ENCODE peak calls at places on chromosome 1, in five cellular contexts. A is body of pancreas, B is cardiac muscle cell, C is stomach, D is heart left ventricle. T is an unnamed sample.

GRCh38 chr1:159798893-159799292 is 3.3 kb upstream of the FCRL6 start:
- DNase-seq in B (peak; percentile 80), C (peak; percentile 74), A (peak; percentile 71), D (peak; percentile 69), T (peak; percentile 73)

GRCh38 chr1:10085076-10085475 is 52.3 kb downstream of the UBE4B start:
- DNase-seq in D (no peak), C (no peak), A (no peak), B (no peak), T (no peak)

GRCh38 chr1:116489231-116489697 is 81.6 kb downstream of the CD58 start:
- DNase-seq in A (peak; percentile 54), B (no peak), C (peak; percentile 46), D (no peak), T (peak; percentile 69)

GRCh38 chr1:223844521-223844961 is 1.2 kb downstream of the TP53BP2 start:
- DNase-seq in A (no peak), B (no peak), C (no peak), D (no peak), T (no peak)

GRCh38 chr1:60245371-60245770 is 171.8 kb upstream of the C1orf87 start:
- DNase-seq in D (no peak), C (no peak), B (no peak), A (no peak), T (no peak)

GRCh38 chr1:66207484-66207883 is 326.5 kb upstream of the SGIP1 start:
- DNase-seq in A (no peak), C (no peak), D (no peak), B (no peak), T (no peak)

GRCh38 chr1:23393706-23394105 is 24.1 kb upstream of the ZNF436 start:
- DNase-seq in B (no peak), C (no peak), D (no peak), A (peak; percentile 37), T (no peak)

GRCh38 chr1:245091171-245091621 is 63.6 kb upstream of the KIF26B start:
- DNase-seq in D (no peak), A (no peak), B (no peak), C (no peak), T (no peak)

GRCh38 chr1:17009706-17010105 is 2.0 kb downstream of the ATP13A2 start:
- DNase-seq in B (no peak), D (no peak), A (no peak), C (no peak), T (peak; percentile 62)

GRCh38 chr1:54475357-54476230 is 69.4 kb upstream of the SSBP3 start:
- DNase-seq in D (no peak), B (peak; percentile 65), A (no peak), C (no peak), T (no peak)

GRCh38 chr1:27940297-27940696 is 5.5 kb downstream of the SMPDL3B start:
- DNase-seq in D (peak; percentile 63), B (no peak), A (peak; percentile 22), C (peak; percentile 59), T (peak; percentile 61)

GRCh38 chr1:65793359-65793732 is 651 bp downstream of the PDE4B start:
- DNase-seq in C (no peak), A (no peak), B (peak; percentile 6), D (no peak), T (no peak)

GRCh38 chr1:223242382-223242955 is 99.4 kb upstream of the TLR5 start:
- DNase-seq in A (no peak), D (no peak), C (no peak), B (no peak), T (no peak)

GRCh38 chr1:245074232-245074747 is 80.5 kb upstream of the KIF26B start:
- DNase-seq in D (no peak), B (no peak), A (no peak), C (no peak), T (no peak)

GRCh38 chr1:63367218-63368103 is at the start of gene ALG6:
- DNase-seq in D (peak; percentile 94), A (peak; percentile 94), C (peak; percentile 97), B (peak; percentile 96), T (peak; percentile 96)

GRCh38 chr1:28494737-28495136 is 11.1 kb upstream of the RCC1 start:
- DNase-seq in C (no peak), A (no peak), B (no peak), D (no peak), T (no peak)

GRCh38 chr1:213171711-213172110 is 120.7 kb downstream of the RPS6KC1 start:
- DNase-seq in D (no peak), B (no peak), C (no peak), A (no peak), T (no peak)

GRCh38 chr1:223700942-223701637 is 11.2 kb upstream of the CAPN2 start:
- DNase-seq in B (no peak), D (no peak), A (no peak), C (no peak), T (no peak)

GRCh38 chr1:12052997-12053686 is 10.0 kb upstream of the TNFRSF8 start:
- DNase-seq in D (peak; percentile 65), A (no peak), C (no peak), B (no peak), T (no peak)

GRCh38 chr1:201008666-201009360 is 14.7 kb downstream of the KIF21B start:
- DNase-seq in B (no peak), C (no peak), D (no peak), A (no peak), T (no peak)
- H3K4me1 ChIP-seq in B (peaks cover 3% of the 10 kb centered on the region), C (no peaks in the 10 kb centered on the region), D (no peaks in the 10 kb centered on the region), A (no peaks in the 10 kb centered on the region), T (peaks cover 5% of the 10 kb centered on the region)

DNA sequence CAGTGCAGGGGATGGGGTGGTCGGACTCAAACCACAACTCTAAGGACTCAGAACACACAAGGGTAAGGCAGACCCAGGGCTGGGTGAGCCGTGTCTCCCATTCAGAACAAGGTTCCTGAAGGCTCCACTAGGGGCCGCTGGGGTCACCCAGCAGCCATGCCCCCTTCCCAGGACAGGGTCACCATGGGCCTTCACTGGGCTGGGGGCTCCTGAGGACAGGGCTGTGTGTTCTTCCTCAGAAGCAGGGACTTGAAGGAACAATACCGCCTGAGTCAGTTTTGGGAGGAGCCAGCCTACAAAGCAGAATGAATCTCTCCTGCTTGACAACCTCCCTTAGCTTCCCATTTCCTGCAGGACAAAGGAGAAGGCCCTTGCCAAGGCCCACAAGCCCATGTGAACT is 15.4 kb downstream of the RIMS3 start:
- DNase-seq in C (no peak), D (no peak), A (no peak), B (peak; percentile 44), T (no peak)
- TF ChIP-seq CTCF in C (no peak), D (peak; percentile 12), A (peak; percentile 11), B (peak; percentile 43), T (no peak)

DNA sequence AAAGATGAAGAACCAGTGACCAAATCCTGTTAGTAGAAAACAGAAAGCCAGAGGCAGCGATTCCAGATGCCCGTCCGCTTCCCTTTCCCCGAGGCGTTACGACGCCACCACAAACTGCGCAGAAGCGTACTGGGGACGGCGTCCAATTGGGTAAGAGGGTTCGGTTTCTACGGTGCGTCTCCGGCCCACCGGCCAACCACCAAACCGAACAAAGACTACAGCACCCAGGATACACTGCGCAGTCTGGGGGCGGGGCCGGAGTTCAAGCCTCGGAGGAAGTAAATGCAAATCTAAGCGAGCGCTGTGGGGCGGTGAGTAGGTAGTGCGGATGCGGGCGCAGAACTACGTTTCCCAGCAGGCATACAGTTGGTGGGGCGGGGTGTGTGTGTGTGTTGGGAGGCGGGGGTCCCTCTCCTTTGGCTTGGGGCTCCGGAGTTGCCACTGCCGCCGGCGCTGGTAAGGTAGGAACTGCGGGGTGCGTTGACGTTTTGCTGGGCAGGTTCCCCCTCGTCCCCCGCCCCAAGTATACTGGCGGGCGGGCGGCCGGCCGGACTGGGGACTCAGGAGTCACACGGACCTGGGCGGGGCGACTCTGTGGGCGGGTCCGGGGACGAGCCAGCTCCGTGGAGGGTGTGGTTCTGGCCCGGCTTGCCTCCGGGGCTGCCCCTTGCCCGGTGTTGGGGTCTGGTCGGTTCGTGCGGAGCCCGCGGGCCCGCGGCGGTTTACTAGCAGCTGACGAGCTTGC is at the start of the genes SWT1 and TRMT1L:
- DNase-seq in A (peak; percentile 100), D (peak; percentile 100), C (peak; percentile 100), B (peak; percentile 100), T (peak; percentile 100)
- H3K4me3 ChIP-seq in A (peak within 1 kb of the TSS; percentile 84), D (peak within 1 kb of the TSS; percentile 71), C (peak within 1 kb of the TSS; percentile 74), B (peak within 1 kb of the TSS; percentile 70), T (peak within 1 kb of the TSS; percentile 77)

GRCh38 chr1:207810606-207811295 is 58.9 kb downstream of the CD46 start:
- DNase-seq in D (no peak), B (no peak), C (no peak), A (no peak), T (no peak)
- H3K4me1 ChIP-seq in D (peaks cover 100% of the 10 kb centered on the region), B (peaks cover 7% of the 10 kb centered on the region), C (peaks cover 100% of the 10 kb centered on the region), A (peaks cover 93% of the 10 kb centered on the region), T (peaks cover 27% of the 10 kb centered on the region)

GRCh38 chr1:7752512-7753417 is 18.3 kb upstream of the VAMP3 start:
- DNase-seq in C (peak; percentile 75), A (peak; percentile 71), B (peak; percentile 77), D (peak; percentile 60), T (peak; percentile 65)
- TF ChIP-seq CTCF in C (peak; percentile 75), A (peak; percentile 79), B (peak; percentile 70), D (peak; percentile 73), T (peak; percentile 74)

GRCh38 chr1:24964811-24965570 is 34.9 kb upstream of the RUNX3 start:
- DNase-seq in D (peak; percentile 32), C (peak; percentile 62), B (no peak), A (peak; percentile 15), T (peak; percentile 48)
- H3K4me3 ChIP-seq in D (no peak overlapping the region), C (peak overlapping the region; percentile 17), B (no peak overlapping the region), A (no peak overlapping the region), T (no peak overlapping the region)

GRCh38 chr1:8641317-8641997 is 176.0 kb downstream of the RERE start:
- DNase-seq in C (no peak), D (no peak), B (no peak), A (no peak), T (no peak)
- H3K4me1 ChIP-seq in C (no peaks in the 10 kb centered on the region), D (peaks cover 39% of the 10 kb centered on the region), B (peaks cover 31% of the 10 kb centered on the region), A (peaks cover 44% of the 10 kb centered on the region), T (no peaks in the 10 kb centered on the region)

T was measured in colonic mucosa.